ENCODE peak calls at places on chromosomes 5 and 9, in five cellular contexts. L, P, U, V and A are unnamed samples.

GRCh38 chr9:136572003-136572595 is 26.3 kb upstream of the NOTCH1 start:
- DNase-seq in L (no peak), P (peak; percentile 93), U (no peak), V (peak; percentile 98), A (no peak)

GRCh38 chr5:36607114-36607561 is 732 bp downstream of the SLC1A3 start:
- DNase-seq in L (peak; percentile 19), P (no peak), U (peak; percentile 46), V (peak; percentile 72), A (no peak)

GRCh38 chr5:98843481-98843880 is 70.0 kb downstream of the RGMB start:
- DNase-seq in L (no peak), P (no peak), U (no peak), V (no peak), A (no peak)

GRCh38 chr9:91119147-91119546 is 242.6 kb downstream of the AUH start:
- DNase-seq in L (peak; percentile 87), P (no peak), U (peak; percentile 81), V (no peak), A (no peak)

GRCh38 chr9:108727580-108728056 is 128.2 kb downstream of the ACTL7B start:
- DNase-seq in L (no peak), P (no peak), U (no peak), V (no peak), A (peak; percentile 55)

GRCh38 chr9:100602302-100602930 is 24.5 kb downstream of the CAVIN4 start:
- DNase-seq in L (peak; percentile 54), P (peak; percentile 46), U (peak; percentile 58), V (peak; percentile 78), A (no peak)

GRCh38 chr5:150498501-150498900 is 9.4 kb upstream of the NDST1 start:
- DNase-seq in L (no peak), P (peak; percentile 58), U (no peak), V (peak; percentile 92), A (no peak)

GRCh38 chr9:109286981-109287380 is 33.9 kb downstream of the EPB41L4B start:
- DNase-seq in L (peak; percentile 34), P (no peak), U (no peak), V (no peak), A (no peak)

GRCh38 chr5:160297776-160298175 is 14.6 kb downstream of the CCNJL start:
- DNase-seq in L (no peak), P (no peak), U (no peak), V (no peak), A (no peak)

GRCh38 chr5:120808606-120809005 is 344.5 kb downstream of the PRR16 start:
- DNase-seq in L (no peak), P (no peak), U (no peak), V (no peak), A (no peak)

GRCh38 chr9:112091805-112092204 is 83.3 kb downstream of the SUSD1 start:
- DNase-seq in L (peak; percentile 16), P (peak; percentile 40), U (no peak), V (peak; percentile 78), A (no peak)
- TF ChIP-seq CTCF in L (peak; percentile 59), P (no peak), U (peak; percentile 42), V (peak; percentile 62), A (no peak)

GRCh38 chr5:59354811-59355210 is 538.7 kb downstream of the PDE4D start:
- DNase-seq in L (no peak), P (no peak), U (no peak), V (no peak), A (no peak)

GRCh38 chr5:59348189-59348588 is 545.3 kb downstream of the PDE4D start:
- DNase-seq in L (no peak), P (no peak), U (peak; percentile 2), V (peak; percentile 11), A (no peak)

GRCh38 chr5:59346987-59347386 is 546.5 kb downstream of the PDE4D start:
- DNase-seq in L (no peak), P (no peak), U (no peak), V (no peak), A (no peak)

GRCh38 chr5:59354274-59354673 is 539.3 kb downstream of the PDE4D start:
- DNase-seq in L (no peak), P (no peak), U (no peak), V (no peak), A (no peak)

GRCh38 chr5:59351076-59351794 is 542.3 kb downstream of the PDE4D start:
- DNase-seq in L (no peak), P (no peak), U (no peak), V (no peak), A (no peak)
- TF ChIP-seq CTCF in L (no peak), P (no peak), U (no peak), V (no peak), A (no peak)

GRCh38 chr9:132236662-132237311 is 74.9 kb downstream of the NTNG2 start:
- DNase-seq in L (no peak), P (no peak), U (no peak), V (no peak), A (no peak)
- TF ChIP-seq CTCF in L (peak; percentile 74), P (no peak), U (no peak), V (peak; percentile 2), A (peak; percentile 76)

GRCh38 chr9:122356627-122357026 is 14.2 kb upstream of the PTGS1 start:
- DNase-seq in L (no peak), P (peak; percentile 55), U (no peak), V (peak; percentile 49), A (no peak)
- TF ChIP-seq CTCF in L (peak; percentile 63), P (peak; percentile 30), U (peak; percentile 20), V (peak; percentile 64), A (peak; percentile 36)

GRCh38 chr5:163565931-163566608 is 60.7 kb downstream of the MAT2B start:
- DNase-seq in L (no peak), P (peak; percentile 74), U (peak; percentile 23), V (peak; percentile 65), A (no peak)
- TF ChIP-seq CTCF in L (no peak), P (no peak), U (no peak), V (no peak), A (no peak)

DNA sequence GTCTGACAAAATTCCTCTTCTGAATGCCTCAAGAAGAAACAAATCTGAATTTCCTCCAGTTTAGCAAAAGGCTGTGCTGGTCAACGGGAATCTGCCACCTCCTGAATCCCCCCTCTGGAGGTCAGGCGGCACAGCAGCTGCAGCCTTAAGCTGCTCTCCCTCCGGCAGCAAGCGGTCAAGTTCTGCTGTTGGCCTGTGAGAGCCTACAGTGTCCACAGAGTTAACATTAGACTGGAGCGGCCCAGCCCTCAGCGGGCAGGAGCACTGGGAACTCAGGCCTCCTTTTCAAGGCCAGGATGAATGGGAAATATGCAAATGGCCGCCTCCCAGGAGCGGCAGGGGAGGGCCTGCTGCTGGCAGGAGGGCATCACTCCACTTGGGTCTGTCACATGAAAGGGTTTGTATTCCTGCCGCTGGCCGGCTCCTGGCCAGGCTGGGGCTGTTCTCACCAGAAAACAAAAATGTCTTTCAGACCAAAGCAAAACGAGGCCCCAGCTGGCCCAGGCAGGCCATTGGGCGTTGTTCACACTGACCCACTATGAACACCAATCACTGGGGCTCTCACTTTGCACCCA is 8.2 kb downstream of the ACSL6 start:
- DNase-seq in L (no peak), P (peak; percentile 68), U (no peak), V (peak; percentile 76), A (no peak)
- TF ChIP-seq CTCF in L (peak; percentile 34), P (no peak), U (no peak), V (peak; percentile 27), A (no peak)

GRCh38 chr9:121989010-121989409 is 104.1 kb downstream of the TTLL11 start:
- DNase-seq in L (no peak), P (peak; percentile 76), U (no peak), V (peak; percentile 70), A (no peak)
- TF ChIP-seq CTCF in L (no peak), P (no peak), U (peak; percentile 19), V (peak; percentile 57), A (no peak)

GRCh38 chr5:109688999-109689739 is 558 bp upstream of the MAN2A1 start:
- DNase-seq in L (peak; percentile 76), P (peak; percentile 78), U (peak; percentile 89), V (peak; percentile 97), A (peak; percentile 78)

GRCh38 chr5:109689740-109690455 is at the start of gene MAN2A1:
- DNase-seq in L (peak; percentile 59), P (peak; percentile 63), U (peak; percentile 78), V (peak; percentile 84), A (peak; percentile 60)

GRCh38 chr5:109690456-109691247 is 925 bp downstream of the MAN2A1 start:
- DNase-seq in L (peak; percentile 75), P (peak; percentile 29), U (peak; percentile 67), V (peak; percentile 68), A (peak; percentile 58)

GRCh38 chr5:109691248-109691574 is 1.5 kb downstream of the MAN2A1 start:
- DNase-seq in L (no peak), P (no peak), U (no peak), V (no peak), A (no peak)

GRCh38 chr5:109688647-109688998 is 1.1 kb upstream of the MAN2A1 start:
- DNase-seq in L (no peak), P (no peak), U (no peak), V (peak; percentile 51), A (no peak)
- TF ChIP-seq CTCF in L (peak; percentile 74), P (peak; percentile 43), U (peak; percentile 41), V (peak; percentile 63), A (peak; percentile 72)

DNA sequence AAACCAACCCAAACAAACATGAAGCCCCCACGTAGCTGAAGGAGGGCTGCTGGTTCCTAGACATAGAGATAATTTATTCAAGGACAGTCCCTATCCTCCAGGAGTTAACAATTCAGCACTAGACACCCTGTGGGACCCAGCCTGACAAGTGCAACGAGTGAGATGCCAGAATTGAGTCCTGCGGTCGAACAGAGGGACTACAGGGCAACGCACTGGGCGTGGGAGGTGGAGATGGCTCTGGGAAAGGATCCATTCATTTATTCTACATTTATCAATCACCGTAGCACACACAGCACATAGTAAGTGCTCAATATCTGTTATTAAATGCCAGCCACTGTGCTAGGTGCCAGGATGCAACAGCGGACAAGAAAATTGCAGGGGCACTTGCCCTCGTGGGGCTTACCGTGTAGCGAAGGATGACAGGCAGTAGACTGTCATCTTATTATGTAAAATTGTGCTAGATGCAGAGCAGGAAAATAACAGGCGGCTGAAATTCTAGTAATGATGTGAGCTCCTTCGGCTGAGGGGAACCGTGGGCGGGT is 855 bp upstream of the ARHGAP26 start:
- DNase-seq in L (no peak), P (no peak), U (no peak), V (peak; percentile 53), A (no peak)
- TF ChIP-seq CTCF in L (peak; percentile 7), P (no peak), U (no peak), V (no peak), A (no peak)

DNA sequence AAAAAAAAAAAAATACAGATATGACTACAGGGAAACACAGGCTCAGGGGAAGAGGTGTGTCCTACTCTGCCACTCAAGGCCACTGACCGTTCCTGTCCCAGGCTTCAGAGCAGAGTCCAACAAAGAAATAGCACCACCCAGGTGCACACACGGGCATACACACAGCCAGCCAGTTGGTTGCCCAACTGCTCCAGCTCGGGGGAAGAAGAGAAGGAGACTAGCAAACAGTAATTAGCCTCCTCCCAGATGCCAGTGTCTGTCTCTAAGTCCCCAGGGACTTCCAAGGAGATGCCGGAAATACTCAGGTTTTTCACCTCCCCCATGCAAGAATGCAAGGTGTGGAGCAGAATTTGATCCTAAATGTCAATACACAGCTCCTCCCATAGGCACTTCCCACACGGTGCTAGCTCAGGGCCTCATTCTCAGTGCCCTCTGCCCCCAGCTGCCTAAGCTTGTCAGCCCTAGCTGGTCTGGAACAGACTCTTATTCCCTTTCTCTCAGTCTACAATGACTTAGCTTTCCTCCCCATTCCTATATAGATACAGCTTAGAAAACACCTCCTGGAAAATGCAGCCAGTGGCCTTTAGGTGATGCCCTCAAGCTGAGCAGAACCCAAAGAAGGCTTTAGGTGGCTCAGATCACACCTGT is 1.7 kb downstream of the MYORG start:
- DNase-seq in L (no peak), P (peak; percentile 33), U (peak; percentile 37), V (peak; percentile 11), A (no peak)
- TF ChIP-seq CTCF in L (no peak), P (no peak), U (peak; percentile 15), V (no peak), A (no peak)